ENCODE peak calls at places on chromosomes 13 and 19, in seven cellular contexts. S is IMR-90, G is H9, Q is mesenchymal stem cell, W is mesendoderm, E is H1, Z is trophoblast cell. R is an unnamed sample. For H3K79me1, the result is how much of the 10 kb centered on the place peaks cover.

GRCh38 chr13:100483836-100484381 is 104.7 kb downstream of the GGACT start:
- DNase-seq in S (no peak), G (no peak), Q (no peak), W (no peak), E (no peak), Z (no peak), R (no peak)

GRCh38 chr19:43224855-43225253 is 19.4 kb upstream of the PSG4 start:
- DNase-seq in S (no peak), G (no peak), Q (no peak), W (no peak), E (no peak), Z (peak), R (no peak)

GRCh38 chr19:54128796-54129616 is 8.6 kb upstream of the CNOT3 start:
- DNase-seq in S (no peak), G (no peak), Q (no peak), W (no peak), E (no peak), Z (no peak), R (no peak)

GRCh38 chr13:77185721-77186120 is 141.2 kb downstream of the MYCBP2 start:
- DNase-seq in S (no peak), G (no peak), Q (no peak), W (no peak), E (no peak), Z (peak), R (no peak)

GRCh38 chr19:46787331-46788100 is 878 bp downstream of the SLC1A5 start:
- DNase-seq in S (peak), G (peak), Q (peak), W (peak), E (peak), Z (peak), R (peak)

GRCh38 chr19:4140237-4140711 is 13.2 kb upstream of the CREB3L3 start:
- DNase-seq in S (peak), G (peak), Q (peak), W (peak), E (peak), Z (peak), R (peak)

GRCh38 chr13:109251958-109252357 is 534.4 kb downstream of the IRS2 start:
- DNase-seq in S (no peak), G (no peak), Q (no peak), W (no peak), E (no peak), Z (no peak), R (no peak)

GRCh38 chr13:28048768-28049167 is 51.6 kb downstream of the FLT3 start:
- DNase-seq in S (no peak), G (no peak), Q (no peak), W (no peak), E (no peak), Z (no peak), R (no peak)

GRCh38 chr13:45863716-45864590 is 12.4 kb upstream of the SIAH3 start:
- DNase-seq in S (no peak), G (no peak), Q (no peak), W (peak), E (no peak), Z (no peak), R (no peak)

GRCh38 chr19:53977991-53978731 is 13.3 kb upstream of the CACNG6 start:
- DNase-seq in S (peak), G (peak), Q (peak), W (peak), E (peak), Z (peak), R (peak)

GRCh38 chr19:10587022-10587838 is at the start of gene AP1M2:
- DNase-seq in S (no peak), G (peak), Q (no peak), W (peak), E (peak), Z (peak), R (no peak)

GRCh38 chr13:74443623-74444022 is 309.4 kb upstream of the KLF12 start:
- DNase-seq in S (peak), G (no peak), Q (peak), W (peak), E (no peak), Z (peak), R (no peak)

GRCh38 chr13:21674271-21675009 is 3.6 kb downstream of the FGF9 start:
- DNase-seq in S (no peak), G (peak), Q (no peak), W (peak), E (peak), Z (no peak), R (peak)

GRCh38 chr13:101706651-101707050 is 254.2 kb downstream of the ITGBL1 start:
- DNase-seq in S (peak), G (no peak), Q (peak), W (peak), E (no peak), Z (peak), R (no peak)

GRCh38 chr19:38917921-38918491 is 6.0 kb upstream of the CCER2 start:
- DNase-seq in S (no peak), G (no peak), Q (peak), W (no peak), E (no peak), Z (peak), R (no peak)

GRCh38 chr19:38729653-38730469 is 14.4 kb downstream of the CAPN12 start:
- DNase-seq in S (peak), G (peak), Q (peak), W (peak), E (peak), Z (peak), R (peak)

GRCh38 chr13:45149964-45150363 is 29.7 kb downstream of the GTF2F2 start:
- DNase-seq in S (peak), G (no peak), Q (peak), W (no peak), E (no peak), Z (no peak), R (no peak)

GRCh38 chr13:85806553-85807175 is 7.4 kb upstream of the SLITRK6 start:
- DNase-seq in S (peak), G (no peak), Q (peak), W (peak), E (no peak), Z (peak), R (peak)

GRCh38 chr13:91135949-91136348 is 211.5 kb upstream of the MIR17HG start:
- DNase-seq in S (no peak), G (no peak), Q (no peak), W (no peak), E (no peak), Z (no peak), R (no peak)

GRCh38 chr13:91134773-91135124 is 212.7 kb upstream of the MIR17HG start:
- DNase-seq in S (no peak), G (no peak), Q (no peak), W (no peak), E (no peak), Z (no peak), R (no peak)

GRCh38 chr13:91133941-91134772 is 213.3 kb upstream of the MIR17HG start:
- DNase-seq in S (peak), G (peak), Q (peak), W (peak), E (no peak), Z (peak), R (peak)

GRCh38 chr13:91136806-91137205 is 210.7 kb upstream of the MIR17HG start:
- DNase-seq in S (no peak), G (no peak), Q (no peak), W (no peak), E (no peak), Z (no peak), R (peak)

GRCh38 chr13:91135376-91135775 is 212.1 kb upstream of the MIR17HG start:
- DNase-seq in S (no peak), G (no peak), Q (no peak), W (no peak), E (no peak), Z (no peak), R (no peak)
- H3K79me1 ChIP-seq in S (under half), G (under half), Q (under half), W (under half), E (under half), Z (under half), R (under half)

DNA sequence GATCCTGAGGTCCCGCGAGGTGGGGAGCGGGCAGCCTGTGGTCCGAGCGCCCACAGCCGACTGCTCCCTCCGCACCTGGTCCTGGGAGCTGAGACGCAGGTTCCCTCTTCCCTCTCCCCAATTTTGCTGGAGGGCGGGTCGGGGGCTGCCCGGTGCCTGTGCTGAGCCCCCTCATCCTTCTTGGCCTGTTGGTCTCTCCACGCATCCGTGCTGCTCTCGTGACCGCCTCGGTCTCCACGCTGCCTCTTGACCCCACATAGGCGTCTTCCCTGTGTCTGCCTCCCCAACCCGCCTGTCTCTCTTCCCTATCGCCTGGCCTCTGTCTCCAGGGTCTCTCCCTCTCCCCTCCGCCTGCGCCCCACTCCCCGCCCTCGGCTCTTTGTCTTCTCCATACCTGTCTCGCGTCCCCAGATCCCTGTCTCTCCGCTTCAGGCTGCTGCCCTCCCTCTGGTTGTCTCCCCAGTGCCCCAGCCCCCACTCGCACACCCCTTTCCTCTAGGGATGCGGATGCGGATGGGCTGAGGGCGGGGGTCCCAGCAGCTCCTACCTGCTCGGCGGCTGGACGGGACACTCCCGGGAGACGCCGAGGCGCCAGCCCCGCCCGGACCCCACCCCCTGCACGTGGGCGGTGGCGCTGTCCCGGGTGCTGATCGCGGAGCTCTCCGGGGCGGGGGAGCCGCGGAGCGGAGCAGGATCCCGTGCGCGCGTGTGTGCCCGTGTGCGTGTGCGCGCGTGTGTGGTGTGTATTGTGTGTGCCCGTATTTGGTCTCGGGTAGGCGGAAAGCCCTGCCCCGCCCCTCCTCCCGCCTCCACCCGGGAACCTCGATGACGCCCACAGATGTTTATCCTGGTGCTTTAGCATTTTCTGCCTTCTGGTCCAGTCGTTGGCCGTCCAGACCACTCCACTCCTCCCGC is at the start of gene SYT5:
- DNase-seq in S (no peak), G (peak), Q (no peak), W (peak), E (peak), Z (peak), R (peak)
- H3K9ac ChIP-seq in S (no peak), G (no peak), Q (peak), W (no peak), E (no peak), Z (no peak), R (peak)

GRCh38 chr13:67977081-67977480 is 746.9 kb upstream of the PCDH9 start:
- DNase-seq in S (no peak), G (no peak), Q (no peak), W (no peak), E (no peak), Z (no peak), R (no peak)
- H3K18ac ChIP-seq in S (no peak), G (no peak), Q (no peak), W (no peak), E (no peak), Z (no peak), R (no peak)

GRCh38 chr19:15425321-15425950 is 6.6 kb upstream of the AKAP8L start:
- DNase-seq in S (no peak), G (no peak), Q (no peak), W (no peak), E (no peak), Z (no peak), R (no peak)
- H3K79me1 ChIP-seq in S (under half), G (under half), Q (half or more), W (under half), E (under half), Z (under half), R (under half)

GRCh38 chr13:65943711-65944110 is 1286.4 kb downstream of the PCDH9 start:
- DNase-seq in S (no peak), G (no peak), Q (no peak), W (no peak), E (no peak), Z (no peak), R (no peak)

GRCh38 chr13:65946387-65946786 is 1283.7 kb downstream of the PCDH9 start:
- DNase-seq in S (no peak), G (no peak), Q (no peak), W (no peak), E (no peak), Z (no peak), R (no peak)

GRCh38 chr13:65940720-65941119 is 1289.4 kb downstream of the PCDH9 start:
- DNase-seq in S (no peak), G (no peak), Q (no peak), W (no peak), E (no peak), Z (no peak), R (no peak)

DNA sequence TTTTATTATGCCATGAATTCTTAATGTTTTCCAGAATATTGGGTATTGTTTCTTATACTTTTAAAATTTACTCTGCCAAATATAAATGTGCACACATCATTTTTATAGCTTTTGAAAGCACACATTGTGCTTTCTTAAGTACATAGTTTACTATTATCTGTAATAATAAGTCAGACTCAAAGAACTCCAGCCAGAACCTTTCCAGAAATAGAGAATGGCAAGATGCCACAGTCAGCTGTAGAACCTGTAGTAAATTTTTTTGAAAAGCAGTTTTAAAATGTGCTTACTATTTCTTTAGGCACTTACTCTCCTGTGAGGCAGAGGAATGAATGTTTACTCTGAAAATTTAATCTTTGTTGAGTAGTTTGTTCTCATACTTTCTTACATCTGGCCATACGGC is 1287.1 kb downstream of the PCDH9 start:
- DNase-seq in S (peak), G (no peak), Q (no peak), W (no peak), E (no peak), Z (no peak), R (no peak)
- H3K9ac ChIP-seq in S (no peak), G (no peak), Q (no peak), W (no peak), E (no peak), Z (no peak), R (no peak)

GRCh38 chr19:1704339-1704738 is 49.0 kb upstream of the ONECUT3 start:
- DNase-seq in S (no peak), G (no peak), Q (no peak), W (no peak), E (no peak), Z (no peak), R (no peak)

GRCh38 chr19:1699386-1699785 is 47.0 kb upstream of the TCF3 start:
- DNase-seq in S (no peak), G (no peak), Q (no peak), W (no peak), E (no peak), Z (no peak), R (no peak)

GRCh38 chr19:1699998-1700732 is 47.8 kb upstream of the TCF3 start:
- DNase-seq in S (no peak), G (no peak), Q (no peak), W (no peak), E (no peak), Z (no peak), R (no peak)

GRCh38 chr19:1698636-1699035 is 46.2 kb upstream of the TCF3 start:
- DNase-seq in S (no peak), G (no peak), Q (no peak), W (no peak), E (no peak), Z (no peak), R (no peak)

DNA sequence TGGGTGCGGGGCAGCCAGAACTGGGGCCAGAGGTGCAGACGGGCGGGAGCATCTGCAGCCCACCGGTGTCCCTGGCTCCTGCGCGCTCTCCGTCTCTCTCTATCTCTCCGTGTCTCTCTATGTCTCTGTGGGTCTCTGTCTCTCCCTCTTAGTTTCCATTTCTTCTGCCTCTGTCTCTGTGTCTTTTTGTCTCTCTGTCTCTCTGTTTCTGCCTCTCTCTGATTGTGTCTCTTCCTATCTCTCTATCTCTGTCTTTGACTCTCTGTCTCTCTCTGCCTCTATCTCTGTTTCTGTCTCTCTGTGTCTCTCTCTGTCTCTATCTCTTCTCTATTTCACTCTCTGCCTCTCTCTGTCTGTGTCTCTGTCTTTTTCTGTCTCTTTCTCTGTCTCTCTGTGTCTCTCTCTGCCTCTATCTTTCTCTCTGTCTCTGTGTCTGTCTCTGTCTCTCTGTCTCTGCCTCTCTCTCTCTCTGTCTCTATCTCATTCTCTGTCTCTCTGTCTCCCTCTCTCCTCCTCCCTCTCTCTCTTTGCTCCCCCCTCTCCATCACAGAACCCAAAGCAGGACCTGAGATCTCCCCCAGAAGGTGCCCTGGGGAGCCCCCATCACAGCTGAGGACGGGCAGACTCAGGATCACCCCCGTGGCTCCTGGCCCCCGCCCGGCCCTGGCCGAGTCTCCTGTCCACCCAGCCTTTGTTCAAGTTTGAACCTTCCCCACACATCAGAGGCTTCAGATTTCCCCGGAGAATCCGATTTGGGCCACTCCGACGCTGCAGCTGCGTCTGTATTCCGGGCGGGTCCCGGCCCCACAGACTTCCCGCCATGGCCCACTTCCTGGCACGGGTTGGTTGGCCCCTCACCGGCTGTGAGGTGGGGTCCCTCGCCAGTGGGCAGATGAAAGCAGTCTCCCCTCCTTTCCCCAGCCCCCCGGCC is 48.6 kb upstream of the TCF3 start:
- DNase-seq in S (no peak), G (no peak), Q (no peak), W (no peak), E (no peak), Z (no peak), R (no peak)
- H3K18ac ChIP-seq in S (no peak), G (no peak), Q (no peak), W (no peak), E (no peak), Z (no peak), R (no peak)

GRCh38 chr13:38993381-38993780 is 2.8 kb upstream of the STOML3 start:
- DNase-seq in S (no peak), G (no peak), Q (no peak), W (no peak), E (no peak), Z (peak), R (no peak)

DNA sequence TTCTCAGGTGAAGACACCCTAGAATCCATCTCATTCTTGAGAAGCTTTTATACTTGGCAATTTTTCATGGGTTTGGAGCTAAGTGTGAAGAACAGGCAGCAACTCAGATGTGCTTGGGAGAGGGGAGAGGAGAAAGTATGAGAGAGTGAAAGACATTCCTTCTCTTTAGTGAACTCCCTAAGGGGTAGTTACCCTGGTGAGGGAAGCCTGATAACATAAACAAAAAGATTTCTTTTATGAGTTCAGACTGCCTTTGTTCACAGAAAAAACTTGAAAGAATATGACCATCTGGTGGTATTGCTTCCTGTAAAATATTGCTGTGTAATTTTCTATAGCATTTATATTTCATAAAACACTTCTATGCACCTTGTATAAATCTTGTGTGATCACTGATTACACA is at the start of gene STOML3:
- DNase-seq in S (no peak), G (no peak), Q (no peak), W (peak), E (no peak), Z (peak), R (no peak)
- H3K79me1 ChIP-seq in S (under half), G (under half), Q (under half), W (under half), E (under half), Z (under half), R (under half)

GRCh38 chr13:50760751-50761150 is 82.7 kb downstream of the DLEU7 start:
- DNase-seq in S (no peak), G (no peak), Q (no peak), W (no peak), E (no peak), Z (no peak), R (no peak)

GRCh38 chr13:50761406-50761805 is 82.1 kb downstream of the DLEU7 start:
- DNase-seq in S (no peak), G (no peak), Q (no peak), W (no peak), E (no peak), Z (no peak), R (no peak)

DNA sequence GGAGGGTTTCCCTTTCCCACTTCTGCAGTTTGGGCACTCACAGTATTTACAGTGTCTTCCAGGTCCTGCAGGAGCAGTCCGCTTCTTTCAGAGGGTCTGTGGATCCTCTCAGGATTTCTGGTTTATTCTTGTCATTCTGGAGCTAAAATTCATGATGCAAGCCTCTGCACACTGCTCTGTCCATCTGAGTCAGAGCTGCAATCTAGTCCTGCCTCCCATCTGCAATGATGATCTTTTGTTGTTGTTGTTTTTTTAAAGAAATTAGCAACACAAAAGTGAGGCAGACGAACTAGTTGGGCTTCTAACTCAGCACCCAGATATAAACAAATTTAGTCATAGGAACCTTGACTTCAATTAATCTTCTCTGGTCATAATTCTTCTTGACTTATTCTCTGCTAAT is 86.5 kb downstream of the DLEU7 start:
- DNase-seq in S (no peak), G (no peak), Q (peak), W (no peak), E (no peak), Z (no peak), R (no peak)
- H3K9ac ChIP-seq in S (no peak), G (no peak), Q (no peak), W (no peak), E (no peak), Z (no peak), R (no peak)

DNA sequence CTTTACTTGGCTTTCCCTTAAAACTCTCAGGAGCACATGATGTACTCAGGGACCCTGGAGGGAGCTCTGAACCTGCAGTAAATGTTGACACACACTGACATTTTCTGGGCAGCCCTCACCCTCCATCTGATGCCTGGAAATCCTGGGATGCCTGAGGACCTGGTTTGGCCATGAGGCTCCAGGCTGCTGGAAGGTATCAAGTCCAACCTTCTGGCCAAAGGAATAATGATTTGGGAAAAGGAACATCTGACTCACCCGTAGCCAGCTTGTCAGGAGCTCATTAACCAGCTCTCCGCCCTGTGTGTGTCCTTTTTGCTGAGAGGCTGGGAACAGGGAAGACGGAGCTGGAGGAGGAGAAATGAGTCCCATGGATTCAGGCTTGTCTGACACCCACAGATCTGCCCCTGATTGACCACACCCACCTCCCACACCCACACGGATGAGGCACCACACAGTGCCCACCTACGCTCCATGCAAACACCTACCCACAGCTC is 10.3 kb downstream of the ZNF558 start:
- DNase-seq in S (no peak), G (no peak), Q (no peak), W (no peak), E (no peak), Z (no peak), R (no peak)
- H3K18ac ChIP-seq in S (no peak), G (no peak), Q (no peak), W (no peak), E (no peak), Z (no peak), R (no peak)